ENCODE peak calls at places on chromosomes 2 and 18, in eight cellular contexts. Y, L, E, O, C, D, J and M are unnamed samples.

GRCh38 chr2:200662727-200663126 is 76.9 kb downstream of the AOX1 start:
- DNase-seq in Y (no peak), L (peak; percentile 80), E (no peak), O (no peak), C (no peak), D (peak; percentile 70), J (no peak), M (no peak)

GRCh38 chr2:176187306-176188217 is 906 bp upstream of the HOXD1 start:
- DNase-seq in Y (no peak), L (no peak), E (peak; percentile 60), O (no peak), C (peak; percentile 31), D (no peak), J (no peak), M (no peak)

GRCh38 chr2:18077724-18078123 is 199.3 kb downstream of the KCNS3 start:
- DNase-seq in Y (no peak), L (no peak), E (no peak), O (no peak), C (no peak), D (no peak), J (no peak), M (no peak)

GRCh38 chr2:224881846-224882245 is 160.4 kb downstream of the DOCK10 start:
- DNase-seq in Y (no peak), L (no peak), E (no peak), O (no peak), C (no peak), D (no peak), J (no peak), M (no peak)

GRCh38 chr2:28951910-28952805 is 28.9 kb upstream of the TOGARAM2 start:
- DNase-seq in Y (peak; percentile 80), L (peak; percentile 62), E (no peak), O (no peak), C (no peak), D (no peak), J (no peak), M (no peak)

GRCh38 chr2:227377461-227378351 is 1.4 kb downstream of the TM4SF20 start:
- DNase-seq in Y (no peak), L (no peak), E (no peak), O (no peak), C (no peak), D (peak; percentile 13), J (no peak), M (no peak)

GRCh38 chr2:226643030-226643429 is 156.6 kb downstream of the IRS1 start:
- DNase-seq in Y (no peak), L (no peak), E (no peak), O (no peak), C (no peak), D (no peak), J (no peak), M (no peak)

GRCh38 chr2:26453421-26454329 is 24.2 kb downstream of the OTOF start:
- DNase-seq in Y (no peak), L (peak; percentile 34), E (no peak), O (no peak), C (no peak), D (no peak), J (no peak), M (no peak)

DNA sequence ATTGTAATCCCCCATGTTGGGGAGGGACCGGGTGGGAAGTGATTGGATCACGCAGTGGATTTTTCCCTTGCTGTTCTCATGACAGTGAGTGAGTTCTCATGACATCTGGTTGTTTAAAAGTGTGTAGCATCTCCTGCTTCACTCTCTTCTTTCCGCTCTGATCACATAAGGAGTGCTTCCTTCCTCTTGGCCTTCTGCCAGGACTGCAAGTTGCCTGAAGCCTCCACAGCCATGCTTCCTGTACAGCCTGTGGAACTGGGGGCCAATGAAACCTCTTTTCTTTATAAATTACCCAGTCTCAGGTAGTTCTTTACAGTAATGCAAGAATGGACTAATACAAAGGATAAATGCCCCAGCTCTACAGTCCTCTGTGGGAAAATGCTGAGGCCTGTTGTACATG is 437.5 kb upstream of the NXPH2 start:
- DNase-seq in Y (no peak), L (no peak), E (no peak), O (no peak), C (no peak), D (no peak), J (no peak), M (no peak)
- TF ChIP-seq CTCF in Y (no peak), L (no peak), E (no peak), O (no peak), C (no peak), D (no peak), J (no peak), M (no peak)

DNA sequence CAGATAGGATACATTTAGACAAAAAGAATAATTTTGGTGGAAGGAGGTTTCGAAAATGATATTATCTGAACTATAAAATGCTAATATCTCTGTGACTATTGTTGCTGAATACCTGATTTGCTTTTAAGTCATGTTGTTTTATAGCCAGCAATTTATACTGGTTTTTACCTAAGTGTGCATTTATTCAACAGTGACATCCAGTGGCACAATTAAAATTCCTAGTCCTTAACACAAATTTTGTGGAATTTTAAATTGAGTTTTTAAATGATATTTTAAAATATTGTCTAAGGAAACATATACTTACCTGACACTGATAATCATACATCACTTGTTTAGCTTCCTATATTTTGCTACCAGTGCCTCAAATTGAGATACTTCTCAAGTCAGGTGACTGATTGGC is 144.8 kb downstream of the ARHGAP28 start:
- DNase-seq in Y (no peak), L (no peak), E (no peak), O (no peak), C (no peak), D (no peak), J (no peak), M (no peak)
- TF ChIP-seq CTCF in Y (no peak), L (peak; percentile 38), E (no peak), O (no peak), C (no peak), D (peak; percentile 21), J (peak; percentile 23), M (peak; percentile 51)

DNA sequence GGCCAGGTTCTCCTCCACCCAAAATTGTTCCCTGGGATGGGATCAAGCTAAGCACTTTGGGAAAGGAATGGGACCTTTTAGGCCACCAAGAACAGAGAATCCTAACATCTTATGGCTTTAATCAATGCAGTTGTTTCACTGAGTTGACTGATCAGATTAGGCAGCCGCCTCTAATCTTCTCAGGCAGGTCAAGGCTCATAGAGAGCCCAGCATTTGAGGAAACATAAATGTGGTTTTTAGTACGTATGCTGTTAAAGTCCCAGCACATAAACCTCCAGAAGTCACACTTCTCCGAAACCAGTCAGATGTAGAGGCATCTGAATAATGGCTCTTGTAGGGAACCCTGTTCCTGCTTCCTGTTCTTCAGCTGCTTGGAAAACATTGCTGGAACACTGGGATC is 99.5 kb upstream of the RMDN2 start:
- DNase-seq in Y (no peak), L (no peak), E (no peak), O (no peak), C (no peak), D (no peak), J (no peak), M (no peak)
- TF ChIP-seq CTCF in Y (no peak), L (no peak), E (no peak), O (no peak), C (no peak), D (no peak), J (no peak), M (no peak)

DNA sequence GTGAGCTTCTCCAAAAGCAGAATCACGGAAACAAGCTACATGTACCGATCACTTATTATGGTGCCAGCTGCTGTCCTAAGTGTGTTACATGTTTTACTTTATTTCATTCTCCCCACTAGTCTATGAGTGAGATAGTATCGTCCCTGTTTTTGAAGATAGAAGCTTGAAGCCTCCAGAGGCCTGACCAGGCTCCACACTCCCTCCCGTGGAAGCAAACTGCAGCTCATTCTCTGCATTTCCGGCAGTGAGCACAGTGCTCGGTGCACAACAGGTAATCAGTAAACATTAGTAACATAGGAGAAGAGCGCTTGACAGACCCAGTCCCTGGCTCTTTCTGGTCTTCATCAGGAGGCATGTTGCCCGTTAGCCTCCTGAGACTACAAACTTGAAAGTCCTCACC is 72.9 kb downstream of the ZBTB7C start:
- DNase-seq in Y (no peak), L (peak; percentile 74), E (no peak), O (no peak), C (no peak), D (peak; percentile 10), J (no peak), M (no peak)
- TF ChIP-seq CTCF in Y (peak; percentile 11), L (peak; percentile 22), E (no peak), O (peak; percentile 38), C (no peak), D (no peak), J (peak; percentile 8), M (no peak)

DNA sequence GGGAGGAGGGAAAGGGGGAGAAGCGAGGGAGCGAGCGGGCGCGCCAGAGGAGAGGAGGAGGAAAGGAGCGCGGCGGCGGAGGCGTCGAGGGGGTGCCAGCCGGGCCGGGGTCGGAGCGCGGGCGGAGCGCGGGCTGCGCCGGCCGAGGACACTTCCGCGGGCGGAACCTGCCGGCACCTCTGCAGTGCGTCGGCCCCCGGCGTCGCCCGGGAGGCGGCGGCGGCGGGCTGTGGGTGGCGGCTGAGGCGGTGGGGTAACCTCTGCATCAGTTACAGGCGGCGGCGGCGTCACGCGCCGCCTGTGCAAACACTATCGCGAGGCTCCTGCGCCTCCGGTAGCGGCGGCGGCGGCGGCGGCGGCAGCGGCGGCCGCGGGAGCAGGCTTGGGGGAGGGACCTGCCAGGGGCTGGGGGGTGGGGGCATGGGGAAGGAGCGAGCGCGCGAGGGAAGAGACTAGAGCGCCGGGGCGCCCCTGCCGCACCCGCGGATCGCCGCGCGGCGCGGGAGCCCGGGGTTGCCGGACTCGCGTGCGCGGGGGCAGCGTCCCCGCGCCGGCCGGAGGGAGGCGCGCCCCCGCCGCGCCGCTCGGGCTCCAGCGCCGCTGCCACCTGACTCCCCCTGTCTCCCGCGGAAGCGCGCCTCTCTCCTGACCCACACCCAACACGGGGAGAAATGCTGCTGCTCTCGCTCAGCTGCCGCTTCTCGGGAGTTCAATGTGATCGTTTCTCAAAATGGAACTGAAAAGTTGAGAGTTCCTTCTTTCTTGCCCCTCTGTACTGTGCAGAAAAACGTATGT is at the start of gene TLK1:
- DNase-seq in Y (peak; percentile 59), L (peak; percentile 85), E (peak; percentile 78), O (peak; percentile 66), C (peak; percentile 73), D (peak; percentile 61), J (peak; percentile 77), M (peak; percentile 91)
- TF ChIP-seq CTCF in Y (no peak), L (no peak), E (no peak), O (no peak), C (no peak), D (no peak), J (no peak), M (no peak)

DNA sequence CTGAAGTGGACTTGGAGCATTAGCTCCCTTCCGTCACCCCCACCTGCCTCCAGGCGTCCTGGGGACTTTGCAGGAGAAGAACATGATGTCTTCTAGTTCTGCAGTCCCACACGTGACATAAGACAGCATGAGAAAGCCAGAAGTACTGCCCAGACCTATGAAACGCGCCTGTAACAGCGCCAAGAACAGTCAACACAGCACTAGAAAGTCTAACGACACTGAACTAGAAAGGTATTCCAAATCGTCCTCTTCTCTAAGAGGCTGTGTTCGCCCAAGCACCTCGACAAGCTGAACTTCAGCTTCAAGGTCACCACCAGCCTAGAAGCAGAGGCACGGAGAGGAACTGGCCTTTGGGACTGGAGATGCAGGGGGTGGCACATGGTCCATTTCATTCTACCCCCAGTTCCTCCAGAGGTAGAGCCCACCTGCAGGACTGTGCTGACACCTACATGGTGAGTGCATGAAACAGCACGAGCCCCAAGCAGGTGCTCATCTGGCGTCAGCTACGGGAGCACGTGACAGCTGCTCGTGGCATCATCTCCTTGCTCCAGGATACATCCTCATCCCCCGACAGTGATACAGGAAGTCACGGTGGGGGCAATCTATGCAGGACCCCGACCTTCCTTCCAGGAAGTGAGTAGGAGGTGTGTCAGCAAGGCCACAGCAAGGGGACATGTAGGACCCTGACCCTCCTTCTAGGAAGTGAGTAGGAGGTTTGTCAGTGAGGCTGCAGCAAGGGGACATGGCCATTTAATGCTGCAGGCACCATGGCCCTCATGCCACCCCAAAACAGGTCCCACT is 3.7 kb downstream of the HDAC4 start:
- DNase-seq in Y (no peak), L (peak; percentile 88), E (no peak), O (peak; percentile 57), C (no peak), D (no peak), J (no peak), M (no peak)
- TF ChIP-seq CTCF in Y (no peak), L (no peak), E (no peak), O (no peak), C (no peak), D (no peak), J (peak; percentile 6), M (no peak)